ENCODE peak calls at places on chromosome 12, in seven cellular contexts. U, A, S, V, G, O and I are unnamed samples.

GRCh38 chr12:32000373-32001005 is 41.3 kb downstream of the RESF1 start:
- DNase-seq in U (no peak), A (no peak), S (no peak), V (no peak), G (no peak), O (no peak), I (no peak)

GRCh38 chr12:68335462-68335861 is 3.3 kb upstream of the MDM1 start:
- DNase-seq in U (no peak), A (no peak), S (no peak), V (no peak), G (no peak), O (no peak), I (no peak)

GRCh38 chr12:41701943-41702601 is 442.6 kb downstream of the GXYLT1 start:
- DNase-seq in U (no peak), A (no peak), S (no peak), V (no peak), G (no peak), O (no peak), I (no peak)

GRCh38 chr12:70645494-70646317 is 8.5 kb upstream of the PTPRB start:
- DNase-seq in U (no peak), A (peak), S (peak), V (no peak), G (peak), O (peak), I (no peak)

GRCh38 chr12:116393859-116394650 is 116.6 kb upstream of the MED13L start:
- DNase-seq in U (no peak), A (no peak), S (no peak), V (no peak), G (no peak), O (no peak), I (no peak)

GRCh38 chr12:88578274-88578673 is 2.0 kb downstream of the KITLG start:
- DNase-seq in U (no peak), A (no peak), S (no peak), V (no peak), G (peak), O (no peak), I (no peak)

GRCh38 chr12:6699989-6700645 is 498 bp downstream of the PIANP start:
- DNase-seq in U (peak), A (no peak), S (no peak), V (no peak), G (no peak), O (no peak), I (no peak)

GRCh38 chr12:57016348-57016747 is at the start of gene TAC3:
- DNase-seq in U (peak), A (no peak), S (no peak), V (no peak), G (no peak), O (no peak), I (no peak)

GRCh38 chr12:129193263-129193871 is 340.1 kb downstream of the GLT1D1 start:
- DNase-seq in U (peak), A (peak), S (no peak), V (no peak), G (no peak), O (no peak), I (peak)

GRCh38 chr12:93080994-93081809 is 152.1 kb upstream of the EEA1 start:
- DNase-seq in U (no peak), A (no peak), S (no peak), V (no peak), G (peak), O (no peak), I (no peak)

GRCh38 chr12:130953783-130954543 is at the start of gene ADGRD1:
- DNase-seq in U (no peak), A (peak), S (no peak), V (no peak), G (no peak), O (no peak), I (peak)

GRCh38 chr12:120466560-120467315 is 2.8 kb downstream of the SRSF9 start:
- DNase-seq in U (peak), A (peak), S (no peak), V (no peak), G (peak), O (peak), I (peak)

GRCh38 chr12:77151030-77151429 is 85.7 kb upstream of the E2F7 start:
- DNase-seq in U (no peak), A (no peak), S (no peak), V (no peak), G (no peak), O (no peak), I (no peak)

GRCh38 chr12:106722854-106723253 is 51.6 kb upstream of the RIC8B start:
- DNase-seq in U (no peak), A (no peak), S (no peak), V (no peak), G (no peak), O (no peak), I (no peak)

GRCh38 chr12:16833376-16833775 is 227.4 kb upstream of the LMO3 start:
- DNase-seq in U (no peak), A (no peak), S (no peak), V (peak), G (no peak), O (no peak), I (no peak)

GRCh38 chr12:94622475-94622874 is 27.9 kb downstream of the TMCC3 start:
- DNase-seq in U (peak), A (no peak), S (no peak), V (no peak), G (no peak), O (no peak), I (no peak)

GRCh38 chr12:2691001-2691339 is 103.8 kb upstream of the FKBP4 start:
- DNase-seq in U (no peak), A (peak), S (no peak), V (no peak), G (no peak), O (no peak), I (peak)

GRCh38 chr12:550473-551260 is 90.9 kb downstream of the B4GALNT3 start:
- DNase-seq in U (no peak), A (no peak), S (no peak), V (no peak), G (no peak), O (no peak), I (no peak)

GRCh38 chr12:69007166-69007857 is 74.3 kb upstream of the CPM start:
- DNase-seq in U (no peak), A (peak), S (no peak), V (no peak), G (no peak), O (no peak), I (no peak)

GRCh38 chr12:109387425-109388166 is 39.9 kb downstream of the MYO1H start:
- DNase-seq in U (peak), A (peak), S (no peak), V (no peak), G (peak), O (peak), I (peak)

GRCh38 chr12:114684098-114684869 is at the start of gene TBX3:
- DNase-seq in U (peak), A (peak), S (peak), V (no peak), G (peak), O (peak), I (no peak)

GRCh38 chr12:49347307-49348237 is 884 bp downstream of the DNAJC22 start:
- DNase-seq in U (peak), A (peak), S (no peak), V (no peak), G (peak), O (peak), I (no peak)

GRCh38 chr12:127677537-127678131 is 589.3 kb upstream of the TMEM132C start:
- DNase-seq in U (peak), A (peak), S (peak), V (no peak), G (peak), O (no peak), I (peak)

GRCh38 chr12:113467514-113468364 is 3.9 kb downstream of the LHX5 start:
- DNase-seq in U (peak), A (peak), S (no peak), V (no peak), G (no peak), O (no peak), I (no peak)

GRCh38 chr12:72832024-72832423 is 559.9 kb downstream of the TRHDE start:
- DNase-seq in U (no peak), A (no peak), S (no peak), V (no peak), G (no peak), O (no peak), I (no peak)

GRCh38 chr12:47079365-47079893 is at the start of gene PCED1B:
- DNase-seq in U (peak), A (peak), S (no peak), V (no peak), G (peak), O (no peak), I (no peak)

GRCh38 chr12:47078733-47079364 is 572 bp upstream of the PCED1B start:
- DNase-seq in U (no peak), A (peak), S (no peak), V (no peak), G (no peak), O (no peak), I (no peak)

GRCh38 chr12:47078086-47078395 is 1.4 kb upstream of the PCED1B start:
- DNase-seq in U (no peak), A (no peak), S (no peak), V (no peak), G (no peak), O (no peak), I (no peak)

GRCh38 chr12:47080725-47081502 is 1.2 kb upstream of the AMIGO2 start:
- DNase-seq in U (no peak), A (peak), S (no peak), V (no peak), G (no peak), O (no peak), I (no peak)

DNA sequence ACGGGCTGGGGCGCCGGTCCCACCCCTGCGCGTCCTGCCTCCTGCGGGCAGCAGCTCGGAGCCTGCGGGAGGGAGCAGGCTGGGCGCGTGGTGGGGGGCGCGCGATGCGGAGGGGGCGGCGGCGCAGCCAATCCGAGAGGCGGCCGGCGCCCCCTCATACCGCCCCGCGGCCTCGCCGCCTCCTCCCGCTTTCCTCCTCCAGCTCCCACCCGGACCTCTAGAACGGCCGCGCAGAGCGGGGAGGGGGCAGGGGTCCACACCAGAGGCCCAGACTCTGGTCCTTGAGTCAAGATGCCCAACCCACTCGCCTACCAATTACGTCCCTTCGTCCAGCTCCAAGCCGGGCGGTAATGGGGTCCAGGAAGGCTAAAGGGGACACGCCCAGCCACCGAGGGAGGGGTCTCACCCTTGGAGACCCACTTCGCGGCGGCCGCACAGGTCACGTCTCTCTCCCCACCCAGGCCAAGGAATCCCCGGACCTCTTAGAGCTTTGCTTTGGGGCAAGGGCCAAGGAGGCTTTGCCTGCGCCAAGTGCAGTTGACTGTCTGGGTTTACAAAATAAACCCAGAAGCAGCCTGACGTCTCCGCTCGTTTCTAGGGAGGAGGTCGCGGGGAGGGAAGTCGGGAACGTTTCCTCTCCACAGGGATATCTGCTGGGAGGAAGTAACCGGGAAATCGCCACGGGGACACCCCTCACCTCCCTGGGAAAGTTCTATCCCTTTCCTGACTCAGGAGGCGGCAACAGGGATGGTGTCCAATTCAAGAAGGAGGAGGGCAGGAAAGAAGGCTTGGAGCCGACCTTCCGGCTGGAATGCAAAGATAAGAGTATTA is at the start of gene AMIGO2:
- DNase-seq in U (no peak), A (peak), S (no peak), V (no peak), G (no peak), O (no peak), I (no peak)
- TF ChIP-seq REST in U (no peak), A (no peak), S (no peak), V (no peak), G (no peak), O (no peak), I (no peak)

GRCh38 chr12:111506260-111506659 is 92.9 kb downstream of the ATXN2 start:
- DNase-seq in U (no peak), A (no peak), S (no peak), V (no peak), G (no peak), O (no peak), I (no peak)

GRCh38 chr12:111505601-111506036 is 93.5 kb downstream of the ATXN2 start:
- DNase-seq in U (no peak), A (peak), S (no peak), V (peak), G (no peak), O (no peak), I (no peak)

DNA sequence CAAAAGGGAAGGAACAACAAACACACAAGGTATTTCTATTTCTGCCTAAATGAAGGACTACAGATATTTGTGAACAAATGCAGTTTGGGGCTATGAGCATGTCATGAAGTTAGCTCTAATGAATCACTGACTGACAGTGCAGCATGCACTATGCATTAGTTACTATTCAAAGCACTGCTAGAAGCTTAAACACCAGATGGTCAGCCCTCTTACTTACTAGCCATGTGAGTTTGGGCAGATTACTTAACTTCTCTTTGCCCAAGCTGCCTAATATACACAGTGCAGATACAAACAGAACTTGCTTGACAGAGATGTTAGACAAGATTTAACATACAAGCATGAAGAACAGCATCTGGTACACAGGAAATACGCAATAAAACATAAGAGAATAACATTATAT is 96.0 kb downstream of the ATXN2 start:
- DNase-seq in U (no peak), A (no peak), S (no peak), V (no peak), G (no peak), O (no peak), I (no peak)
- TF ChIP-seq REST in U (no peak), A (no peak), S (no peak), V (no peak), G (no peak), O (no peak), I (no peak)

DNA sequence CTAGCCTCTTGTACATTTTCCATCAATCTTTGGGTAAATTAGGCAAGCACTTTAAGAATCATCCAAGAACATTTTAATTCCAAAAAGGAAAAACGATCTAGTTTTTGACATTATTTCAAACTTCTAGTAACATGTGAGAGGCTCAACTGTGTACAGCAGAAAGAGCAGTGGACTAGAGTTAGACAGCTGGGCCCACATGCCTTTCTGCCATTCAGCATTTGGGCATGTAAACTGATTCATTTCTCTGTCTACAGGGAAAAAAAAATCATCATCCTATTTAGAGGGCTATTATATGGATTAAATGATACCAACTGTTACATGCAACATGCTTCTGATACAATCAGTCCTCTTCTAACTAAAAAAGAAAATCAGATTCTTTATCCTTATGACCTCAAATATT is 17.7 kb downstream of the ATP2B1 start:
- DNase-seq in U (no peak), A (no peak), S (no peak), V (no peak), G (no peak), O (no peak), I (no peak)
- TF ChIP-seq REST in U (no peak), A (no peak), S (no peak), V (no peak), G (no peak), O (no peak), I (no peak)

GRCh38 chr12:82838123-82838522 is 151.4 kb downstream of the TMTC2 start:
- DNase-seq in U (no peak), A (no peak), S (no peak), V (no peak), G (no peak), O (no peak), I (no peak)
- TF ChIP-seq REST in U (no peak), A (no peak), S (no peak), V (no peak), G (no peak), O (no peak), I (no peak)

GRCh38 chr12:10397311-10397710 is 7.5 kb upstream of the KLRK1 start:
- DNase-seq in U (no peak), A (no peak), S (no peak), V (no peak), G (no peak), O (no peak), I (no peak)
- TF ChIP-seq REST in U (no peak), A (no peak), S (no peak), V (no peak), G (no peak), O (no peak), I (no peak)

GRCh38 chr12:63889721-63890509 is 45.4 kb downstream of the SRGAP1 start:
- DNase-seq in U (no peak), A (peak), S (no peak), V (no peak), G (peak), O (no peak), I (no peak)

GRCh38 chr12:63885401-63885800 is 40.9 kb downstream of the SRGAP1 start:
- DNase-seq in U (no peak), A (no peak), S (no peak), V (no peak), G (no peak), O (no peak), I (no peak)

GRCh38 chr12:63894132-63894531 is 49.6 kb downstream of the SRGAP1 start:
- DNase-seq in U (no peak), A (no peak), S (no peak), V (no peak), G (no peak), O (no peak), I (peak)

GRCh38 chr12:63893170-63893569 is 48.7 kb downstream of the SRGAP1 start:
- DNase-seq in U (no peak), A (no peak), S (no peak), V (no peak), G (no peak), O (no peak), I (no peak)

GRCh38 chr12:63889236-63889635 is 44.7 kb downstream of the SRGAP1 start:
- DNase-seq in U (no peak), A (peak), S (no peak), V (no peak), G (no peak), O (no peak), I (no peak)
- TF ChIP-seq REST in U (no peak), A (no peak), S (no peak), V (no peak), G (no peak), O (no peak), I (no peak)

GRCh38 chr12:53210843-53211242 is 3.8 kb upstream of the ITGB7 start:
- DNase-seq in U (no peak), A (no peak), S (no peak), V (no peak), G (no peak), O (no peak), I (no peak)
- TF ChIP-seq REST in U (no peak), A (no peak), S (no peak), V (no peak), G (no peak), O (no peak), I (no peak)

DNA sequence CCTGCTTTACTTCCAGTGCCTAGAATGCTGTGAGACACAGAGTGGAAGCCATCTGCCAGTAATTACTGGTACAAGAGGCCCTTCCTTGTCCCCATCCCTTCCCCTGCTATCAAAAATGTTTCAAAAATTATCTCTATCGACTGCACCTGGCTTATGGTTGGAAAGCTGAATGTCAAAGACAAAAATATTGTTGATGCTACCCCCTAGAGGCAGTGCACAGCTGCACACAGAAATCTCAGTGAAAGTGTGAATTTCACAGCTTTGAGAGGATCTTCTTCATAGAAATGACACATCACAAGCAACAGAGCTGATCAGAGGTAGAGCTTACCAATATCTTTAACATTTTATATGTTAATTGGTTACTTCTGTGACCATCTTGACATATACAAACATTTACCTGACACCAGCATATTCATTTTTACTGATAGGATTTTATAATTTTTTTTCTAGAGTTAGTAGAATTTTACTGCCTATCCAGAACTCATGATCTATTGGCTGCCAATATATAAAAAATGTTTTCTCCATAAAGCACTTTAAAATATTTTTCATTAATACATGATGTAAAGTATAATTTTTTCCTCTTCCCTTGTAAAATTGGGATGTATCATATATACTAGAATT is 138.0 kb downstream of the AACS start:
- DNase-seq in U (no peak), A (no peak), S (no peak), V (no peak), G (peak), O (no peak), I (no peak)
- TF ChIP-seq REST in U (no peak), A (no peak), S (no peak), V (no peak), G (no peak), O (no peak), I (no peak)